ENCODE peak calls at places on chromosomes 11 and 22, in seven cellular contexts. One of them, this sample, is unnamed.

GRCh38 chr22:20429254-20430100 is 8.1 kb downstream of the SCARF2 start:
- ATAC-seq in naive thymus-derived CD8-positive, alpha-beta T cell: peak
- ATAC-seq in HCT116: peak
- ATAC-seq in heart left ventricle: peak
- ATAC-seq in CD4-positive, CD25-positive, alpha-beta regulatory T cell: peak
- ATAC-seq in activated CD8-positive, alpha-beta memory T cell treated with anti-CD3 and anti-CD28 coated beads, Interleukin-2, amount 10 ng/mL, durations not matched to agents 7 days and 5 days: peak
- ATAC-seq in naive thymus-derived CD4-positive, alpha-beta T cell: peak
- ATAC-seq in this sample: no peak

GRCh38 chr22:48153726-48154125 is 1391.3 kb downstream of the TBC1D22A start:
- ATAC-seq in naive thymus-derived CD8-positive, alpha-beta T cell: no peak
- ATAC-seq in HCT116: no peak
- ATAC-seq in heart left ventricle: no peak
- ATAC-seq in CD4-positive, CD25-positive, alpha-beta regulatory T cell: no peak
- ATAC-seq in activated CD8-positive, alpha-beta memory T cell treated with anti-CD3 and anti-CD28 coated beads, Interleukin-2, amount 10 ng/mL, durations not matched to agents 7 days and 5 days: no peak
- ATAC-seq in naive thymus-derived CD4-positive, alpha-beta T cell: no peak
- ATAC-seq in this sample: no peak

GRCh38 chr11:131408011-131408640 is 37.7 kb downstream of the NTM start:
- ATAC-seq in naive thymus-derived CD8-positive, alpha-beta T cell: no peak
- ATAC-seq in HCT116: no peak
- ATAC-seq in heart left ventricle: peak
- ATAC-seq in CD4-positive, CD25-positive, alpha-beta regulatory T cell: no peak
- ATAC-seq in activated CD8-positive, alpha-beta memory T cell treated with anti-CD3 and anti-CD28 coated beads, Interleukin-2, amount 10 ng/mL, durations not matched to agents 7 days and 5 days: no peak
- ATAC-seq in naive thymus-derived CD4-positive, alpha-beta T cell: peak
- ATAC-seq in this sample: peak

GRCh38 chr22:29870574-29870973 is 12.4 kb upstream of the MTMR3 start:
- ATAC-seq in naive thymus-derived CD8-positive, alpha-beta T cell: peak
- ATAC-seq in HCT116: no peak
- ATAC-seq in heart left ventricle: no peak
- ATAC-seq in CD4-positive, CD25-positive, alpha-beta regulatory T cell: peak
- ATAC-seq in activated CD8-positive, alpha-beta memory T cell treated with anti-CD3 and anti-CD28 coated beads, Interleukin-2, amount 10 ng/mL, durations not matched to agents 7 days and 5 days: no peak
- ATAC-seq in naive thymus-derived CD4-positive, alpha-beta T cell: no peak
- ATAC-seq in this sample: no peak

GRCh38 chr11:94151311-94151710 is 22.7 kb downstream of the PANX1 start:
- ATAC-seq in naive thymus-derived CD8-positive, alpha-beta T cell: no peak
- ATAC-seq in HCT116: no peak
- ATAC-seq in heart left ventricle: no peak
- ATAC-seq in CD4-positive, CD25-positive, alpha-beta regulatory T cell: no peak
- ATAC-seq in activated CD8-positive, alpha-beta memory T cell treated with anti-CD3 and anti-CD28 coated beads, Interleukin-2, amount 10 ng/mL, durations not matched to agents 7 days and 5 days: no peak
- ATAC-seq in naive thymus-derived CD4-positive, alpha-beta T cell: no peak
- ATAC-seq in this sample: no peak

GRCh38 chr22:17842386-17842785 is 68.1 kb upstream of the BID start:
- ATAC-seq in naive thymus-derived CD8-positive, alpha-beta T cell: peak
- ATAC-seq in HCT116: no peak
- ATAC-seq in heart left ventricle: peak
- ATAC-seq in CD4-positive, CD25-positive, alpha-beta regulatory T cell: peak
- ATAC-seq in activated CD8-positive, alpha-beta memory T cell treated with anti-CD3 and anti-CD28 coated beads, Interleukin-2, amount 10 ng/mL, durations not matched to agents 7 days and 5 days: peak
- ATAC-seq in naive thymus-derived CD4-positive, alpha-beta T cell: peak
- ATAC-seq in this sample: no peak

GRCh38 chr11:62933775-62934495 is 12.8 kb upstream of the CHRM1 start:
- ATAC-seq in naive thymus-derived CD8-positive, alpha-beta T cell: no peak
- ATAC-seq in HCT116: no peak
- ATAC-seq in heart left ventricle: no peak
- ATAC-seq in CD4-positive, CD25-positive, alpha-beta regulatory T cell: no peak
- ATAC-seq in activated CD8-positive, alpha-beta memory T cell treated with anti-CD3 and anti-CD28 coated beads, Interleukin-2, amount 10 ng/mL, durations not matched to agents 7 days and 5 days: no peak
- ATAC-seq in naive thymus-derived CD4-positive, alpha-beta T cell: no peak
- ATAC-seq in this sample: no peak

GRCh38 chr11:42273977-42274376 is 814.5 kb upstream of the LRRC4C start:
- ATAC-seq in naive thymus-derived CD8-positive, alpha-beta T cell: no peak
- ATAC-seq in HCT116: no peak
- ATAC-seq in heart left ventricle: no peak
- ATAC-seq in CD4-positive, CD25-positive, alpha-beta regulatory T cell: no peak
- ATAC-seq in activated CD8-positive, alpha-beta memory T cell treated with anti-CD3 and anti-CD28 coated beads, Interleukin-2, amount 10 ng/mL, durations not matched to agents 7 days and 5 days: no peak
- ATAC-seq in naive thymus-derived CD4-positive, alpha-beta T cell: no peak
- ATAC-seq in this sample: no peak

GRCh38 chr11:35050596-35050995 is 88.4 kb upstream of the CD44 start:
- ATAC-seq in naive thymus-derived CD8-positive, alpha-beta T cell: no peak
- ATAC-seq in HCT116: no peak
- ATAC-seq in heart left ventricle: no peak
- ATAC-seq in CD4-positive, CD25-positive, alpha-beta regulatory T cell: no peak
- ATAC-seq in activated CD8-positive, alpha-beta memory T cell treated with anti-CD3 and anti-CD28 coated beads, Interleukin-2, amount 10 ng/mL, durations not matched to agents 7 days and 5 days: no peak
- ATAC-seq in naive thymus-derived CD4-positive, alpha-beta T cell: peak
- ATAC-seq in this sample: no peak

GRCh38 chr11:97610854-97611253 is 1221.0 kb downstream of the JRKL start:
- ATAC-seq in naive thymus-derived CD8-positive, alpha-beta T cell: no peak
- ATAC-seq in HCT116: no peak
- ATAC-seq in heart left ventricle: no peak
- ATAC-seq in CD4-positive, CD25-positive, alpha-beta regulatory T cell: no peak
- ATAC-seq in activated CD8-positive, alpha-beta memory T cell treated with anti-CD3 and anti-CD28 coated beads, Interleukin-2, amount 10 ng/mL, durations not matched to agents 7 days and 5 days: no peak
- ATAC-seq in naive thymus-derived CD4-positive, alpha-beta T cell: no peak
- ATAC-seq in this sample: no peak

GRCh38 chr11:75639752-75640151 is 29.1 kb downstream of the MAP6 start:
- ATAC-seq in naive thymus-derived CD8-positive, alpha-beta T cell: no peak
- ATAC-seq in HCT116: no peak
- ATAC-seq in heart left ventricle: peak
- ATAC-seq in CD4-positive, CD25-positive, alpha-beta regulatory T cell: no peak
- ATAC-seq in activated CD8-positive, alpha-beta memory T cell treated with anti-CD3 and anti-CD28 coated beads, Interleukin-2, amount 10 ng/mL, durations not matched to agents 7 days and 5 days: no peak
- ATAC-seq in naive thymus-derived CD4-positive, alpha-beta T cell: peak
- ATAC-seq in this sample: peak

GRCh38 chr22:41092847-41093371 is 517 bp downstream of the EP300 start:
- ATAC-seq in naive thymus-derived CD8-positive, alpha-beta T cell: no peak
- ATAC-seq in HCT116: no peak
- ATAC-seq in heart left ventricle: no peak
- ATAC-seq in CD4-positive, CD25-positive, alpha-beta regulatory T cell: no peak
- ATAC-seq in activated CD8-positive, alpha-beta memory T cell treated with anti-CD3 and anti-CD28 coated beads, Interleukin-2, amount 10 ng/mL, durations not matched to agents 7 days and 5 days: no peak
- ATAC-seq in naive thymus-derived CD4-positive, alpha-beta T cell: no peak
- ATAC-seq in this sample: no peak

GRCh38 chr11:128222245-128222959 is 365.0 kb downstream of the ETS1 start:
- ATAC-seq in naive thymus-derived CD8-positive, alpha-beta T cell: no peak
- ATAC-seq in HCT116: no peak
- ATAC-seq in heart left ventricle: no peak
- ATAC-seq in CD4-positive, CD25-positive, alpha-beta regulatory T cell: no peak
- ATAC-seq in activated CD8-positive, alpha-beta memory T cell treated with anti-CD3 and anti-CD28 coated beads, Interleukin-2, amount 10 ng/mL, durations not matched to agents 7 days and 5 days: no peak
- ATAC-seq in naive thymus-derived CD4-positive, alpha-beta T cell: no peak
- ATAC-seq in this sample: no peak

GRCh38 chr11:9601876-9602199 is 28.4 kb downstream of the WEE1 start:
- ATAC-seq in naive thymus-derived CD8-positive, alpha-beta T cell: no peak
- ATAC-seq in HCT116: no peak
- ATAC-seq in heart left ventricle: no peak
- ATAC-seq in CD4-positive, CD25-positive, alpha-beta regulatory T cell: peak
- ATAC-seq in activated CD8-positive, alpha-beta memory T cell treated with anti-CD3 and anti-CD28 coated beads, Interleukin-2, amount 10 ng/mL, durations not matched to agents 7 days and 5 days: no peak
- ATAC-seq in naive thymus-derived CD4-positive, alpha-beta T cell: peak
- ATAC-seq in this sample: no peak

GRCh38 chr11:8765294-8765693 is 82.7 kb downstream of the RPL27A start:
- ATAC-seq in naive thymus-derived CD8-positive, alpha-beta T cell: no peak
- ATAC-seq in HCT116: no peak
- ATAC-seq in heart left ventricle: no peak
- ATAC-seq in CD4-positive, CD25-positive, alpha-beta regulatory T cell: no peak
- ATAC-seq in activated CD8-positive, alpha-beta memory T cell treated with anti-CD3 and anti-CD28 coated beads, Interleukin-2, amount 10 ng/mL, durations not matched to agents 7 days and 5 days: no peak
- ATAC-seq in naive thymus-derived CD4-positive, alpha-beta T cell: no peak
- ATAC-seq in this sample: no peak

GRCh38 chr11:60377737-60378136 is 595 bp upstream of the MS4A7 start:
- ATAC-seq in naive thymus-derived CD8-positive, alpha-beta T cell: no peak
- ATAC-seq in HCT116: no peak
- ATAC-seq in heart left ventricle: peak
- ATAC-seq in CD4-positive, CD25-positive, alpha-beta regulatory T cell: no peak
- ATAC-seq in activated CD8-positive, alpha-beta memory T cell treated with anti-CD3 and anti-CD28 coated beads, Interleukin-2, amount 10 ng/mL, durations not matched to agents 7 days and 5 days: no peak
- ATAC-seq in naive thymus-derived CD4-positive, alpha-beta T cell: peak
- ATAC-seq in this sample: peak

GRCh38 chr11:119480375-119481020 is 57.5 kb upstream of the THY1 start:
- ATAC-seq in naive thymus-derived CD8-positive, alpha-beta T cell: no peak
- ATAC-seq in HCT116: no peak
- ATAC-seq in heart left ventricle: no peak
- ATAC-seq in CD4-positive, CD25-positive, alpha-beta regulatory T cell: no peak
- ATAC-seq in activated CD8-positive, alpha-beta memory T cell treated with anti-CD3 and anti-CD28 coated beads, Interleukin-2, amount 10 ng/mL, durations not matched to agents 7 days and 5 days: no peak
- ATAC-seq in naive thymus-derived CD4-positive, alpha-beta T cell: no peak
- ATAC-seq in this sample: no peak

GRCh38 chr11:3627291-3627690 is 14.5 kb downstream of the ART5 start:
- ATAC-seq in naive thymus-derived CD8-positive, alpha-beta T cell: no peak
- ATAC-seq in HCT116: no peak
- ATAC-seq in heart left ventricle: no peak
- ATAC-seq in CD4-positive, CD25-positive, alpha-beta regulatory T cell: no peak
- ATAC-seq in activated CD8-positive, alpha-beta memory T cell treated with anti-CD3 and anti-CD28 coated beads, Interleukin-2, amount 10 ng/mL, durations not matched to agents 7 days and 5 days: no peak
- ATAC-seq in naive thymus-derived CD4-positive, alpha-beta T cell: no peak
- ATAC-seq in this sample: no peak

GRCh38 chr11:117232911-117233409 is 489 bp downstream of the RNF214 start:
- ATAC-seq in naive thymus-derived CD8-positive, alpha-beta T cell: no peak
- ATAC-seq in HCT116: peak
- ATAC-seq in heart left ventricle: peak
- ATAC-seq in CD4-positive, CD25-positive, alpha-beta regulatory T cell: peak
- ATAC-seq in activated CD8-positive, alpha-beta memory T cell treated with anti-CD3 and anti-CD28 coated beads, Interleukin-2, amount 10 ng/mL, durations not matched to agents 7 days and 5 days: no peak
- ATAC-seq in naive thymus-derived CD4-positive, alpha-beta T cell: no peak
- ATAC-seq in this sample: no peak

GRCh38 chr22:37189011-37189466 is 992 bp upstream of the C1QTNF6 start:
- ATAC-seq in naive thymus-derived CD8-positive, alpha-beta T cell: no peak
- ATAC-seq in HCT116: peak
- ATAC-seq in heart left ventricle: peak
- ATAC-seq in CD4-positive, CD25-positive, alpha-beta regulatory T cell: no peak
- ATAC-seq in activated CD8-positive, alpha-beta memory T cell treated with anti-CD3 and anti-CD28 coated beads, Interleukin-2, amount 10 ng/mL, durations not matched to agents 7 days and 5 days: no peak
- ATAC-seq in naive thymus-derived CD4-positive, alpha-beta T cell: no peak
- ATAC-seq in this sample: no peak

This sample was measured in gastroesophageal sphincter.